ENCODE peak calls at places on chromosomes 16 and 17, in eight cellular contexts. S is endothelial cell of umbilical vein, H is stomach, T is A549, Z is prostate gland, Y is IMR-90, O is esophagus muscularis mucosa, B is upper lobe of left lung. N is an unnamed sample.

GRCh38 chr16:22063888-22064467 is 28.4 kb upstream of the VWA3A start:
- DNase-seq in S (no peak), H (no peak), T (no peak), Z (no peak), Y (no peak), O (no peak), B (no peak), N (no peak)

GRCh38 chr16:30112197-30113030 is 923 bp downstream of the GDPD3 start:
- DNase-seq in S (no peak), H (peak), T (peak), Z (no peak), Y (peak), O (no peak), B (peak), N (peak)

GRCh38 chr17:64309710-64310109 is 46.6 kb upstream of the TEX2 start:
- DNase-seq in S (peak), H (no peak), T (no peak), Z (no peak), Y (no peak), O (no peak), B (no peak), N (no peak)

GRCh38 chr17:40341808-40342574 is 22.5 kb downstream of the GJD3 start:
- DNase-seq in S (peak), H (peak), T (peak), Z (peak), Y (peak), O (no peak), B (peak), N (peak)

GRCh38 chr16:30876867-30877266 is 17.0 kb downstream of the BCL7C start:
- DNase-seq in S (no peak), H (no peak), T (peak), Z (no peak), Y (no peak), O (no peak), B (no peak), N (no peak)

GRCh38 chr16:901149-901548 is 69.6 kb downstream of the LMF1 start:
- DNase-seq in S (no peak), H (no peak), T (no peak), Z (no peak), Y (no peak), O (no peak), B (no peak), N (no peak)

GRCh38 chr16:16150117-16150877 is 73.0 kb downstream of the ABCC6 start:
- DNase-seq in S (peak), H (no peak), T (no peak), Z (peak), Y (peak), O (no peak), B (no peak), N (peak)

GRCh38 chr16:85197611-85198566 is 85.6 kb upstream of the CIBAR2 start:
- DNase-seq in S (no peak), H (no peak), T (no peak), Z (no peak), Y (no peak), O (no peak), B (no peak), N (no peak)

GRCh38 chr16:85913688-85914422 is 14.9 kb downstream of the IRF8 start:
- DNase-seq in S (no peak), H (no peak), T (no peak), Z (no peak), Y (no peak), O (no peak), B (peak), N (no peak)

GRCh38 chr17:79081571-79082276 is 7.1 kb downstream of the ENGASE start:
- DNase-seq in S (no peak), H (no peak), T (no peak), Z (no peak), Y (no peak), O (no peak), B (no peak), N (no peak)

GRCh38 chr17:27944546-27945332 is 51.6 kb upstream of the LYRM9 start:
- DNase-seq in S (no peak), H (no peak), T (no peak), Z (no peak), Y (no peak), O (no peak), B (no peak), N (no peak)

GRCh38 chr17:71099003-71099710 is 929.8 kb downstream of the KCNJ2 start:
- DNase-seq in S (no peak), H (no peak), T (no peak), Z (peak), Y (no peak), O (no peak), B (no peak), N (no peak)

GRCh38 chr17:75864448-75864871 is 9.3 kb upstream of the WBP2 start:
- DNase-seq in S (no peak), H (peak), T (no peak), Z (no peak), Y (peak), O (no peak), B (peak), N (no peak)

GRCh38 chr16:13335894-13336293 is 434.5 kb downstream of the SHISA9 start:
- DNase-seq in S (no peak), H (no peak), T (no peak), Z (no peak), Y (no peak), O (no peak), B (no peak), N (no peak)

GRCh38 chr16:35552763-35553162 is 2093.4 kb downstream of the TP53TG3F start:
- DNase-seq in S (no peak), H (no peak), T (no peak), Z (no peak), Y (no peak), O (no peak), B (no peak), N (no peak)

GRCh38 chr17:36937961-36938565 is 788 bp downstream of the LHX1 start:
- DNase-seq in S (peak), H (no peak), T (no peak), Z (no peak), Y (peak), O (no peak), B (no peak), N (peak)

GRCh38 chr17:40360091-40360490 is 4.4 kb downstream of the GJD3 start:
- DNase-seq in S (no peak), H (no peak), T (no peak), Z (no peak), Y (no peak), O (no peak), B (no peak), N (no peak)

GRCh38 chr17:64354396-64354795 is 36.3 kb downstream of the PECAM1 start:
- DNase-seq in S (no peak), H (no peak), T (no peak), Z (no peak), Y (no peak), O (no peak), B (no peak), N (no peak)

GRCh38 chr17:73334771-73335513 is 23.1 kb upstream of the CDC42EP4 start:
- DNase-seq in S (no peak), H (peak), T (no peak), Z (no peak), Y (no peak), O (no peak), B (no peak), N (no peak)

GRCh38 chr17:79986441-79987186 is 49.1 kb downstream of the TBC1D16 start:
- DNase-seq in S (no peak), H (no peak), T (no peak), Z (no peak), Y (peak), O (no peak), B (no peak), N (peak)

GRCh38 chr17:19753049-19753444 is 4.9 kb upstream of the ALDH3A1 start:
- DNase-seq in S (peak), H (peak), T (peak), Z (peak), Y (peak), O (no peak), B (peak), N (peak)

GRCh38 chr17:76265624-76266243 is 586 bp downstream of the UBALD2 start:
- DNase-seq in S (peak), H (peak), T (peak), Z (peak), Y (peak), O (no peak), B (peak), N (peak)

GRCh38 chr16:89453662-89454321 is 36.6 kb downstream of the ANKRD11 start:
- DNase-seq in S (peak), H (peak), T (peak), Z (no peak), Y (no peak), O (no peak), B (peak), N (no peak)

GRCh38 chr17:21522755-21523154 is 146.6 kb downstream of the KCNJ12 start:
- DNase-seq in S (no peak), H (no peak), T (no peak), Z (no peak), Y (no peak), O (no peak), B (no peak), N (no peak)

GRCh38 chr17:511001-511690 is 158.5 kb upstream of the RPH3AL start:
- DNase-seq in S (no peak), H (no peak), T (no peak), Z (no peak), Y (peak), O (no peak), B (no peak), N (no peak)

GRCh38 chr16:50267151-50267631 is 840 bp downstream of the ADCY7 start:
- DNase-seq in S (no peak), H (no peak), T (no peak), Z (no peak), Y (no peak), O (no peak), B (no peak), N (no peak)

GRCh38 chr17:36070427-36070826 is 6.4 kb downstream of the CCL18 start:
- DNase-seq in S (no peak), H (no peak), T (no peak), Z (no peak), Y (no peak), O (no peak), B (no peak), N (no peak)

GRCh38 chr17:28492352-28493310 is 13.5 kb upstream of the FOXN1 start:
- DNase-seq in S (no peak), H (no peak), T (peak), Z (no peak), Y (no peak), O (no peak), B (no peak), N (no peak)

GRCh38 chr16:54414671-54415070 is 128.1 kb upstream of the IRX3 start:
- DNase-seq in S (no peak), H (no peak), T (no peak), Z (no peak), Y (no peak), O (no peak), B (no peak), N (no peak)

GRCh38 chr17:10357768-10358167 is 15.0 kb downstream of the MYH13 start:
- DNase-seq in S (no peak), H (no peak), T (peak), Z (no peak), Y (no peak), O (no peak), B (no peak), N (peak)

GRCh38 chr17:66966529-66967418 is 2.3 kb downstream of the CACNG4 start:
- DNase-seq in S (no peak), H (no peak), T (no peak), Z (no peak), Y (no peak), O (no peak), B (no peak), N (no peak)

GRCh38 chr17:63841350-63842172 is 924 bp downstream of the SMARCD2 start:
- DNase-seq in S (peak), H (peak), T (no peak), Z (peak), Y (peak), O (no peak), B (peak), N (peak)

GRCh38 chr17:65278050-65278819 is 141.1 kb downstream of the RGS9 start:
- DNase-seq in S (peak), H (peak), T (peak), Z (peak), Y (peak), O (no peak), B (peak), N (no peak)

DNA sequence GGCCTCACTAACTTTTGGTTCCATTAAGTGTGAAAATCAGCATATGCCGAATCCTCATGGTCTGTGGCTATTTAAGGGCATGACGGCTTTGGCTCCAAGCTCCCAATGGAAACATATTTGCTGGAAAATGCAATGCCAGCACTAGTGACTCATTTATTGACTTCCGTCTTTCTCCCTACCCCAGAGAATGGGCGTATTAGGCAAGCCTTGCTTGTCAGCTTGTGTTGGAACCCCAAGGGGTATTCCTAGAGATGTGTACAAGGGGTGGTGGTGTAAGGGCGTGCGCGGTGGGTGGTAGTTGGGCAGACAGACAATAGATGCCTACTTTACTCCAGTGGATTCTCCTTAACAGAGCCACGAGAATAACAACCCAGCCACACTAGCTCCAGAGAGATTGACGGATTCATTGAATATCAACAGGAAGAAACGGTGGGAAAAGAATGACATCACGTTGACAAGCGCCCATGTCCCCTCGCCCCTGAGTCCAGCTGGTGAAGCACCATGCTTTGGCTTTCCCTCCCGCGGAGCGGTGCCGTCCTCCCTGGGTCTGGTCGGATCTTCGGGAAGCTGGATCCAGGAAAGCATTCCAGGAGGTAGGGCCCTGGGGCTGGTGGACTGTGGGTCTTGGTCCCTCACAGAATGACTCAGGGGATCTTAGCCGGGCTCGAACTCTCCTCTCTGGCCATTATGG is 10.3 kb downstream of the CD300LB start:
- DNase-seq in S (no peak), H (peak), T (no peak), Z (no peak), Y (no peak), O (peak), B (peak), N (no peak)
- H3K27ac ChIP-seq in S (no peak), H (no peak), T (no peak), Z (no peak), Y (no peak), O (no peak), B (peak), N (peak)

GRCh38 chr17:43365356-43365755 is 33.4 kb upstream of the ARL4D start:
- DNase-seq in S (no peak), H (no peak), T (peak), Z (no peak), Y (no peak), O (no peak), B (no peak), N (no peak)

GRCh38 chr17:43369986-43370385 is 28.8 kb upstream of the ARL4D start:
- DNase-seq in S (no peak), H (no peak), T (no peak), Z (no peak), Y (no peak), O (no peak), B (no peak), N (no peak)

GRCh38 chr17:43368740-43369506 is 29.9 kb upstream of the ARL4D start:
- DNase-seq in S (peak), H (peak), T (peak), Z (peak), Y (peak), O (peak), B (peak), N (peak)

GRCh38 chr17:43366809-43367587 is 31.8 kb upstream of the ARL4D start:
- DNase-seq in S (no peak), H (no peak), T (no peak), Z (no peak), Y (no peak), O (no peak), B (no peak), N (no peak)

GRCh38 chr17:43367588-43368242 is 31.1 kb upstream of the ARL4D start:
- DNase-seq in S (no peak), H (no peak), T (peak), Z (no peak), Y (peak), O (no peak), B (no peak), N (no peak)
- TF ChIP-seq POLR2A in S (peak), H (no peak), T (peak), Z (no peak), Y (peak), O (no peak), B (no peak), N (no peak)

GRCh38 chr17:49365667-49366066 is 3.6 kb upstream of the ZNF652 start:
- DNase-seq in S (no peak), H (no peak), T (peak), Z (no peak), Y (no peak), O (no peak), B (no peak), N (no peak)
- TF ChIP-seq CTCF in S (no peak), H (peak), T (no peak), Z (no peak), Y (peak), O (no peak), B (no peak), N (no peak)

GRCh38 chr17:17682737-17683675 is 1.7 kb downstream of the RAI1 start:
- DNase-seq in S (peak), H (peak), T (peak), Z (peak), Y (peak), O (no peak), B (peak), N (peak)
- H3K27ac ChIP-seq in S (peak), H (peak), T (peak), Z (peak), Y (peak), O (peak), B (peak), N (peak)

GRCh38 chr16:57284206-57284951 is at the start of gene PLLP:
- DNase-seq in S (peak), H (peak), T (peak), Z (no peak), Y (peak), O (no peak), B (peak), N (peak)
- TF ChIP-seq POLR2A in S (no peak), H (peak), T (no peak), Z (peak), Y (no peak), O (no peak), B (peak), N (peak)

GRCh38 chr16:17296412-17296811 is 174.3 kb downstream of the XYLT1 start:
- DNase-seq in S (no peak), H (no peak), T (no peak), Z (no peak), Y (no peak), O (no peak), B (no peak), N (no peak)

GRCh38 chr16:17294856-17295255 is 175.9 kb downstream of the XYLT1 start:
- DNase-seq in S (no peak), H (no peak), T (no peak), Z (no peak), Y (no peak), O (no peak), B (no peak), N (no peak)

GRCh38 chr16:17291289-17291688 is 179.5 kb downstream of the XYLT1 start:
- DNase-seq in S (no peak), H (no peak), T (no peak), Z (no peak), Y (no peak), O (no peak), B (no peak), N (no peak)

GRCh38 chr16:17295948-17296347 is 174.8 kb downstream of the XYLT1 start:
- DNase-seq in S (no peak), H (no peak), T (no peak), Z (peak), Y (no peak), O (no peak), B (no peak), N (no peak)

GRCh38 chr16:17293813-17294558 is 176.8 kb downstream of the XYLT1 start:
- DNase-seq in S (no peak), H (no peak), T (no peak), Z (no peak), Y (no peak), O (no peak), B (no peak), N (no peak)
- TF ChIP-seq CTCF in S (no peak), H (no peak), T (no peak), Z (no peak), Y (no peak), O (no peak), B (no peak), N (no peak)

GRCh38 chr17:4518901-4519300 is 20.2 kb downstream of the SPNS2 start:
- DNase-seq in S (no peak), H (no peak), T (no peak), Z (no peak), Y (no peak), O (no peak), B (no peak), N (no peak)
- H3K27ac ChIP-seq in S (peak), H (peak), T (no peak), Z (no peak), Y (no peak), O (peak), B (peak), N (peak)